ENCODE peak calls at places on chromosomes 5 and 9, in nine cellular contexts. One of them, this sample, is unnamed.

GRCh38 chr9:136403915-136404800 is 4.2 kb upstream of the SNAPC4 start:
- DNase-seq in SK-N-SH: no peak
- DNase-seq in MM.1S: no peak
- DNase-seq in PC-3: no peak
- DNase-seq in OCI-LY7: no peak
- DNase-seq in HCT116: no peak
- DNase-seq in neural progenitor cell: no peak
- DNase-seq in GM23248: no peak
- DNase-seq in hepatocyte: no peak
- DNase-seq in this sample: no peak

GRCh38 chr5:16909464-16909863 is 26.6 kb downstream of the MYO10 start:
- DNase-seq in SK-N-SH: no peak
- DNase-seq in MM.1S: no peak
- DNase-seq in PC-3: no peak
- DNase-seq in OCI-LY7: no peak
- DNase-seq in HCT116: no peak
- DNase-seq in neural progenitor cell: no peak
- DNase-seq in GM23248: no peak
- DNase-seq in hepatocyte: no peak
- DNase-seq in this sample: no peak

GRCh38 chr5:125453011-125453410 is 706.6 kb upstream of the ZNF608 start:
- DNase-seq in SK-N-SH: no peak
- DNase-seq in MM.1S: no peak
- DNase-seq in PC-3: no peak
- DNase-seq in OCI-LY7: no peak
- DNase-seq in HCT116: no peak
- DNase-seq in neural progenitor cell: no peak
- DNase-seq in GM23248: no peak
- DNase-seq in hepatocyte: no peak
- DNase-seq in this sample: no peak

GRCh38 chr5:122362361-122362760 is 50.3 kb downstream of the SNCAIP start:
- DNase-seq in SK-N-SH: no peak
- DNase-seq in MM.1S: no peak
- DNase-seq in PC-3: no peak
- DNase-seq in OCI-LY7: no peak
- DNase-seq in HCT116: no peak
- DNase-seq in neural progenitor cell: no peak
- DNase-seq in GM23248: no peak
- DNase-seq in hepatocyte: peak
- DNase-seq in this sample: no peak

GRCh38 chr5:88480766-88481499 is 212.3 kb upstream of the TMEM161B start:
- DNase-seq in SK-N-SH: no peak
- DNase-seq in MM.1S: no peak
- DNase-seq in PC-3: no peak
- DNase-seq in OCI-LY7: no peak
- DNase-seq in HCT116: no peak
- DNase-seq in neural progenitor cell: no peak
- DNase-seq in GM23248: peak
- DNase-seq in hepatocyte: no peak
- DNase-seq in this sample: no peak

GRCh38 chr5:88845081-88845697 is 37.8 kb downstream of the MEF2C start:
- DNase-seq in SK-N-SH: no peak
- DNase-seq in MM.1S: no peak
- DNase-seq in PC-3: no peak
- DNase-seq in OCI-LY7: no peak
- DNase-seq in HCT116: no peak
- DNase-seq in neural progenitor cell: no peak
- DNase-seq in GM23248: no peak
- DNase-seq in hepatocyte: no peak
- DNase-seq in this sample: no peak

GRCh38 chr9:133371261-133371711 is 4.6 kb downstream of the SURF4 start:
- DNase-seq in SK-N-SH: no peak
- DNase-seq in MM.1S: no peak
- DNase-seq in PC-3: no peak
- DNase-seq in OCI-LY7: no peak
- DNase-seq in HCT116: no peak
- DNase-seq in neural progenitor cell: no peak
- DNase-seq in GM23248: peak
- DNase-seq in hepatocyte: no peak
- DNase-seq in this sample: no peak

GRCh38 chr5:84017704-84018240 is 297.1 kb upstream of the HAPLN1 start:
- DNase-seq in SK-N-SH: no peak
- DNase-seq in MM.1S: no peak
- DNase-seq in PC-3: peak
- DNase-seq in OCI-LY7: no peak
- DNase-seq in HCT116: no peak
- DNase-seq in neural progenitor cell: no peak
- DNase-seq in GM23248: peak
- DNase-seq in hepatocyte: no peak
- DNase-seq in this sample: no peak

GRCh38 chr5:180208435-180209081 is 453 bp downstream of the RASGEF1C start:
- DNase-seq in SK-N-SH: peak
- DNase-seq in MM.1S: no peak
- DNase-seq in PC-3: peak
- DNase-seq in OCI-LY7: no peak
- DNase-seq in HCT116: no peak
- DNase-seq in neural progenitor cell: peak
- DNase-seq in GM23248: peak
- DNase-seq in hepatocyte: peak
- DNase-seq in this sample: peak

GRCh38 chr5:115193295-115193694 is 23.6 kb upstream of the TRIM36 start:
- DNase-seq in SK-N-SH: no peak
- DNase-seq in MM.1S: no peak
- DNase-seq in PC-3: no peak
- DNase-seq in OCI-LY7: no peak
- DNase-seq in HCT116: no peak
- DNase-seq in neural progenitor cell: no peak
- DNase-seq in GM23248: no peak
- DNase-seq in hepatocyte: no peak
- DNase-seq in this sample: no peak

GRCh38 chr5:84796399-84796798 is 411.7 kb upstream of the EDIL3 start:
- DNase-seq in SK-N-SH: no peak
- DNase-seq in MM.1S: no peak
- DNase-seq in PC-3: no peak
- DNase-seq in OCI-LY7: no peak
- DNase-seq in HCT116: no peak
- DNase-seq in neural progenitor cell: no peak
- DNase-seq in GM23248: no peak
- DNase-seq in hepatocyte: no peak
- DNase-seq in this sample: no peak

GRCh38 chr5:159097461-159098284 is 2.0 kb downstream of the EBF1 start:
- DNase-seq in SK-N-SH: peak
- DNase-seq in MM.1S: no peak
- DNase-seq in PC-3: no peak
- DNase-seq in OCI-LY7: peak
- DNase-seq in HCT116: no peak
- DNase-seq in neural progenitor cell: peak
- DNase-seq in GM23248: peak
- DNase-seq in hepatocyte: no peak
- DNase-seq in this sample: peak

GRCh38 chr5:159095882-159096554 is 3.7 kb downstream of the EBF1 start:
- DNase-seq in SK-N-SH: no peak
- DNase-seq in MM.1S: no peak
- DNase-seq in PC-3: no peak
- DNase-seq in OCI-LY7: no peak
- DNase-seq in HCT116: no peak
- DNase-seq in neural progenitor cell: peak
- DNase-seq in GM23248: no peak
- DNase-seq in hepatocyte: no peak
- DNase-seq in this sample: peak

GRCh38 chr5:159096555-159097460 is 2.9 kb downstream of the EBF1 start:
- DNase-seq in SK-N-SH: no peak
- DNase-seq in MM.1S: no peak
- DNase-seq in PC-3: no peak
- DNase-seq in OCI-LY7: peak
- DNase-seq in HCT116: no peak
- DNase-seq in neural progenitor cell: peak
- DNase-seq in GM23248: no peak
- DNase-seq in hepatocyte: no peak
- DNase-seq in this sample: peak

GRCh38 chr5:159094745-159095144 is 5.0 kb downstream of the EBF1 start:
- DNase-seq in SK-N-SH: peak
- DNase-seq in MM.1S: peak
- DNase-seq in PC-3: peak
- DNase-seq in OCI-LY7: peak
- DNase-seq in HCT116: peak
- DNase-seq in neural progenitor cell: peak
- DNase-seq in GM23248: peak
- DNase-seq in hepatocyte: peak
- DNase-seq in this sample: peak

GRCh38 chr5:159095218-159095617 is 4.5 kb downstream of the EBF1 start:
- DNase-seq in SK-N-SH: no peak
- DNase-seq in MM.1S: no peak
- DNase-seq in PC-3: no peak
- DNase-seq in OCI-LY7: no peak
- DNase-seq in HCT116: no peak
- DNase-seq in neural progenitor cell: peak
- DNase-seq in GM23248: no peak
- DNase-seq in hepatocyte: no peak
- DNase-seq in this sample: peak
- TF ChIP-seq EZH2phosphoT487 in SK-N-SH: no peak
- TF ChIP-seq EZH2phosphoT487 in MM.1S: no peak
- TF ChIP-seq EZH2phosphoT487 in PC-3: no peak
- TF ChIP-seq EZH2phosphoT487 in OCI-LY7: no peak
- TF ChIP-seq EZH2phosphoT487 in HCT116: no peak
- TF ChIP-seq EZH2phosphoT487 in neural progenitor cell: peak
- TF ChIP-seq EZH2phosphoT487 in GM23248: no peak
- TF ChIP-seq EZH2phosphoT487 in hepatocyte: no peak
- TF ChIP-seq EZH2phosphoT487 in this sample: no peak

GRCh38 chr5:147935032-147935431 is 28.7 kb upstream of the C5orf46 start:
- DNase-seq in SK-N-SH: peak
- DNase-seq in MM.1S: peak
- DNase-seq in PC-3: peak
- DNase-seq in OCI-LY7: peak
- DNase-seq in HCT116: peak
- DNase-seq in neural progenitor cell: peak
- DNase-seq in GM23248: peak
- DNase-seq in hepatocyte: peak
- DNase-seq in this sample: peak
- TF ChIP-seq EZH2phosphoT487 in SK-N-SH: no peak
- TF ChIP-seq EZH2phosphoT487 in MM.1S: no peak
- TF ChIP-seq EZH2phosphoT487 in PC-3: no peak
- TF ChIP-seq EZH2phosphoT487 in OCI-LY7: no peak
- TF ChIP-seq EZH2phosphoT487 in HCT116: no peak
- TF ChIP-seq EZH2phosphoT487 in neural progenitor cell: no peak
- TF ChIP-seq EZH2phosphoT487 in GM23248: no peak
- TF ChIP-seq EZH2phosphoT487 in hepatocyte: no peak
- TF ChIP-seq EZH2phosphoT487 in this sample: no peak

DNA sequence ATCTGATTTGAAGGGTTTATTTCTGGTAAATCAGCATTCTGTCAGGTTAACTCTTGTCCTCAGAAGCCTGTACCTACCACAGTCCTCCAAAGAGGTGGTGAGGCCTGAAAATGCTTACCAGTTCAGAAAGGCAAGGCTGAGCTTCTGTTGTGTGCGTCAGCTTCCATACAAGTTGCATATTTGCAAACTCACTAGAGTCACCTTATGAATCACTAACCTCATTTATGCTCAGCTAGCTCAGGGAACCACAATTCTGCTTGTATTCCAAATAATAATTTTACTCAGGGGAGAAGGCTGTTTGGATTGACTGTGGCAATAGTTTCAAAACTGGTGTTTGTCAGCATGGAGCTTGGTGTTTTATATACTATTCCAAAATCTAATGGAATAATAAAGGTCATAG is 355.1 kb upstream of the RFX3 start:
- DNase-seq in SK-N-SH: no peak
- DNase-seq in MM.1S: no peak
- DNase-seq in PC-3: peak
- DNase-seq in OCI-LY7: no peak
- DNase-seq in HCT116: no peak
- DNase-seq in neural progenitor cell: no peak
- DNase-seq in GM23248: peak
- DNase-seq in hepatocyte: no peak
- DNase-seq in this sample: no peak
- TF ChIP-seq EZH2phosphoT487 in SK-N-SH: no peak
- TF ChIP-seq EZH2phosphoT487 in MM.1S: no peak
- TF ChIP-seq EZH2phosphoT487 in PC-3: no peak
- TF ChIP-seq EZH2phosphoT487 in OCI-LY7: no peak
- TF ChIP-seq EZH2phosphoT487 in HCT116: no peak
- TF ChIP-seq EZH2phosphoT487 in neural progenitor cell: no peak
- TF ChIP-seq EZH2phosphoT487 in GM23248: peak
- TF ChIP-seq EZH2phosphoT487 in hepatocyte: no peak
- TF ChIP-seq EZH2phosphoT487 in this sample: no peak

DNA sequence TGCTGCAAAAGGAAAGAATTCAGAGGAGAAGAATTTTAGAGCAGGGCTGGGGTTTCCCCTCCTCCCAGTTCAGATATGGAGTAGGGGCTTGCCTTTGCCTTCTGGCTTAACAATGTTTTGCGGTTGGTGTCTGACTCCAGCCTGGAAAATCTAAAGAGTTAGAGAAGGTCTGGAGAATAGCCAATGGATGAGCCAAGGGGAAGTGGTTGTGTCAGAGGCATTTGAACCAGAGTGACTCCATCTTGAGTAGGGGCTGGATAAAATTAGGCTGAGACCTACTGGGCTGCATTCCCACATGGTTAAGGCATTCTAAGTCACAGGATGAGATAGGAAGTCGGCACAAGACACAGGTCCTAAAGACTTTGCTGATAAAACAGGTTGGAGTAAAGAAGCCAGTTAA is 133.7 kb downstream of the DIRAS2 start:
- DNase-seq in SK-N-SH: no peak
- DNase-seq in MM.1S: no peak
- DNase-seq in PC-3: no peak
- DNase-seq in OCI-LY7: no peak
- DNase-seq in HCT116: no peak
- DNase-seq in neural progenitor cell: no peak
- DNase-seq in GM23248: no peak
- DNase-seq in hepatocyte: no peak
- DNase-seq in this sample: no peak
- TF ChIP-seq EZH2phosphoT487 in SK-N-SH: no peak
- TF ChIP-seq EZH2phosphoT487 in MM.1S: no peak
- TF ChIP-seq EZH2phosphoT487 in PC-3: no peak
- TF ChIP-seq EZH2phosphoT487 in OCI-LY7: no peak
- TF ChIP-seq EZH2phosphoT487 in HCT116: no peak
- TF ChIP-seq EZH2phosphoT487 in neural progenitor cell: no peak
- TF ChIP-seq EZH2phosphoT487 in GM23248: no peak
- TF ChIP-seq EZH2phosphoT487 in hepatocyte: no peak
- TF ChIP-seq EZH2phosphoT487 in this sample: no peak